ENCODE peak calls at places on chromosome 9, in seven cellular contexts. Z, D, K, T, N, Y and V are unnamed samples.
A peak's percentile ranks its signal among the peaks of the same experiment; 100 is the strongest.

GRCh38 chr9:3246231-3246630 is 279.6 kb downstream of the RFX3 start:
- DNase-seq in Z (no peak), D (no peak), K (no peak), T (no peak), N (no peak), Y (no peak), V (no peak)

GRCh38 chr9:74285075-74285474 is 212.1 kb upstream of the RORB start:
- DNase-seq in Z (peak; percentile 5), D (no peak), K (no peak), T (no peak), N (no peak), Y (no peak), V (no peak)

GRCh38 chr9:8845376-8845775 is 1045.8 kb upstream of the DMAC1 start:
- DNase-seq in Z (no peak), D (no peak), K (no peak), T (no peak), N (no peak), Y (no peak), V (no peak)

GRCh38 chr9:96045811-96046210 is 170.3 kb downstream of the ERCC6L2 start:
- DNase-seq in Z (no peak), D (no peak), K (no peak), T (no peak), N (no peak), Y (no peak), V (no peak)

GRCh38 chr9:133635098-133635497 is 1.1 kb upstream of the DBH start:
- DNase-seq in Z (no peak), D (no peak), K (no peak), T (no peak), N (no peak), Y (no peak), V (no peak)

GRCh38 chr9:130627896-130628792 is 36.2 kb upstream of the PRDM12 start:
- DNase-seq in Z (no peak), D (no peak), K (no peak), T (no peak), N (no peak), Y (no peak), V (no peak)

GRCh38 chr9:131616983-131617604 is 71.8 kb downstream of the PRRT1B start:
- DNase-seq in Z (no peak), D (no peak), K (no peak), T (no peak), N (no peak), Y (no peak), V (no peak)

GRCh38 chr9:79924836-79925235 is 353.1 kb downstream of the TLE4 start:
- DNase-seq in Z (no peak), D (no peak), K (no peak), T (no peak), N (no peak), Y (no peak), V (no peak)

GRCh38 chr9:19648672-19649071 is 140.2 kb downstream of the SLC24A2 start:
- DNase-seq in Z (no peak), D (no peak), K (no peak), T (no peak), N (no peak), Y (no peak), V (no peak)

GRCh38 chr9:91433180-91433579 is 9.5 kb upstream of the NFIL3 start:
- DNase-seq in Z (peak; percentile 87), D (peak; percentile 69), K (no peak), T (peak; percentile 94), N (no peak), Y (no peak), V (peak; percentile 81)